ENCODE peak calls at places on chromosomes 7 and 10, in four cellular contexts. I is GM12878, D is HepG2, K is H1. T is an unnamed sample.

GRCh38 chr7:81285142-81285871 is 366.5 kb upstream of the SEMA3C start:
- DNase-seq in D (no peak), I (no peak), K (no peak), T (no peak)

GRCh38 chr10:103929396-103929921 is 11.5 kb upstream of the STN1 start:
- DNase-seq in D (no peak), I (no peak), K (no peak), T (no peak)

GRCh38 chr7:18496336-18496700 is 769 bp downstream of the HDAC9 start:
- DNase-seq in I (no peak), D (no peak), K (no peak), T (no peak)

GRCh38 chr7:90938371-90938770 is 325.9 kb upstream of the FZD1 start:
- DNase-seq in K (no peak), D (no peak), I (no peak), T (no peak)

GRCh38 chr10:121648078-121648477 is 49.8 kb upstream of the FGFR2 start:
- DNase-seq in D (no peak), K (no peak), I (no peak), T (no peak)

GRCh38 chr10:3806603-3807002 is 21.6 kb upstream of the KLF6 start:
- DNase-seq in K (no peak), I (no peak), D (peak; percentile 39), T (no peak)

GRCh38 chr10:118986815-118987790 is 42.4 kb upstream of the NANOS1 start:
- DNase-seq in I (peak; percentile 24), K (no peak), D (no peak), T (no peak)

GRCh38 chr10:107741976-107742375 is 577.5 kb upstream of the SORCS1 start:
- DNase-seq in K (no peak), D (no peak), I (no peak), T (no peak)

GRCh38 chr10:70232155-70232858 is 922 bp downstream of the PPA1 start:
- DNase-seq in D (peak; percentile 71), K (peak; percentile 52), I (no peak), T (peak; percentile 26)

GRCh38 chr7:38846280-38846679 is 62.7 kb downstream of the VPS41 start:
- DNase-seq in K (no peak), D (peak; percentile 12), I (no peak), T (no peak)

GRCh38 chr7:64747802-64748201 is 46.4 kb upstream of the ZNF138 start:
- DNase-seq in D (no peak), K (no peak), I (no peak), T (no peak)

GRCh38 chr10:129048513-129048912 is 418.5 kb upstream of the MGMT start:
- DNase-seq in K (no peak), D (no peak), I (no peak), T (no peak)

GRCh38 chr7:149144996-149145850 is 2.0 kb upstream of the ZNF398 start:
- DNase-seq in D (no peak), K (no peak), I (no peak), T (peak; percentile 4)

GRCh38 chr10:96133135-96133534 is 3.0 kb downstream of the ZNF518A start:
- DNase-seq in D (no peak), K (no peak), I (no peak), T (no peak)

GRCh38 chr10:84397735-84398144 is 69.4 kb downstream of the CCSER2 start:
- DNase-seq in I (no peak), K (no peak), D (no peak), T (no peak)

GRCh38 chr7:149027055-149027454 is 1.2 kb downstream of the PDIA4 start:
- DNase-seq in K (no peak), I (no peak), D (no peak), T (no peak)

GRCh38 chr7:75938921-75939320 is 24.0 kb downstream of the POR start:
- DNase-seq in D (no peak), K (no peak), I (no peak), T (no peak)

GRCh38 chr10:11017575-11018425 is at the start of gene CELF2:
- DNase-seq in I (no peak), D (no peak), K (peak; percentile 87), T (peak; percentile 55)

GRCh38 chr10:112775892-112776679 is 174.0 kb upstream of the TCF7L2 start:
- DNase-seq in D (peak; percentile 23), I (no peak), K (no peak), T (no peak)

GRCh38 chr7:70299447-70299807 is 701.2 kb downstream of the AUTS2 start:
- DNase-seq in I (no peak), D (no peak), K (no peak), T (no peak)

GRCh38 chr10:125811251-125811650 is 11.8 kb downstream of the UROS start:
- DNase-seq in K (no peak), D (no peak), I (no peak), T (peak; percentile 9)

GRCh38 chr7:25862254-25862992 is 289.6 kb upstream of the NFE2L3 start:
- DNase-seq in I (peak; percentile 95), K (peak; percentile 99), D (peak; percentile 56), T (peak; percentile 94)

GRCh38 chr7:142776206-142776844 is 5.6 kb downstream of the PRSS2 start:
- DNase-seq in D (no peak), K (no peak), I (no peak), T (no peak)

GRCh38 chr7:158109364-158110033 is 478.1 kb downstream of the PTPRN2 start:
- DNase-seq in K (peak; percentile 22), I (no peak), D (no peak), T (no peak)

GRCh38 chr10:11838298-11838852 is 15.2 kb downstream of the PROSER2 start:
- DNase-seq in I (no peak), D (no peak), K (no peak), T (no peak)

GRCh38 chr10:114825513-114826253 is 4.1 kb downstream of the FHIP2A start:
- DNase-seq in K (no peak), I (peak; percentile 55), D (no peak), T (no peak)

GRCh38 chr7:30472771-30473392 is 5.7 kb downstream of the NOD1 start:
- DNase-seq in I (no peak), D (no peak), K (peak; percentile 4), T (no peak)

GRCh38 chr7:133781481-133782090 is 345.6 kb upstream of the LRGUK start:
- DNase-seq in D (no peak), I (no peak), K (no peak), T (no peak)

GRCh38 chr10:18683427-18683826 is 24.2 kb downstream of the ARL5B start:
- DNase-seq in D (no peak), I (no peak), K (no peak), T (no peak)

GRCh38 chr10:24446739-24447138 is 237.8 kb downstream of the KIAA1217 start:
- DNase-seq in D (no peak), K (no peak), I (no peak), T (no peak)

GRCh38 chr10:116168745-116169144 is 104.3 kb downstream of the GFRA1 start:
- DNase-seq in K (no peak), D (no peak), I (no peak), T (no peak)

GRCh38 chr10:69800109-69800508 is 1.6 kb upstream of the COL13A1 start:
- DNase-seq in I (no peak), D (peak; percentile 65), K (peak; percentile 74), T (peak; percentile 72)

GRCh38 chr7:6359742-6360141 is 87.3 kb upstream of the CYTH3 start:
- DNase-seq in D (no peak), K (no peak), I (no peak), T (no peak)

GRCh38 chr7:2523461-2523905 is 3.9 kb downstream of the LFNG start:
- DNase-seq in D (no peak), I (no peak), K (peak; percentile 83), T (no peak)

GRCh38 chr10:29295813-29296212 is 6.9 kb downstream of the LYZL1 start:
- DNase-seq in D (no peak), K (no peak), I (no peak), T (no peak)

GRCh38 chr10:100780324-100780723 is 34.9 kb downstream of the PAX2 start:
- DNase-seq in K (no peak), D (no peak), I (no peak), T (no peak)

DNA sequence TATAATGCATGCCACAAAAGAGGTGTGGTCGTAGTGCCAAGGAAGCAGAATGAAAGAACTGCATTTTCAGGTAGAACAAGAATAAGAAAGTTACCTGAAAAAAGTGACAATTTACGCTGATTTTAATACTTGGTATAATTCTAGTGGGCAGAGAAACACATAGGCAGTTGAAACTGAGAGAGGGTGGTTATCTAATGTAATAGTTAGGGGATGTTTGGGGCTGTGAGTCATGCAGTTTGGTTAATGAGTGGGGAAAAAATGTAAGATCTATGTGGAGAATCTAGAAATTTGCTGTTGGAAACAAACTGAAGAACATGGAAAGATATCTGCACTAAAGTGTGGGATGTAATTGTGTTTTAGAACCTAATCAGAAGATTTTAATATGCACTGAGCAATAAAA is 33.7 kb downstream of the ZNF37A start:
- DNase-seq in D (no peak), I (no peak), K (no peak), T (no peak)
- TF ChIP-seq SUZ12 in D (no peak), I (no peak), K (no peak), T (no peak)

GRCh38 chr7:47783456-47784240 is 164.6 kb downstream of the PKD1L1 start:
- DNase-seq in I (no peak), D (peak; percentile 61), K (no peak), T (no peak)
- TF ChIP-seq SP1 in I (no peak), D (no peak), K (no peak), T (no peak)

DNA sequence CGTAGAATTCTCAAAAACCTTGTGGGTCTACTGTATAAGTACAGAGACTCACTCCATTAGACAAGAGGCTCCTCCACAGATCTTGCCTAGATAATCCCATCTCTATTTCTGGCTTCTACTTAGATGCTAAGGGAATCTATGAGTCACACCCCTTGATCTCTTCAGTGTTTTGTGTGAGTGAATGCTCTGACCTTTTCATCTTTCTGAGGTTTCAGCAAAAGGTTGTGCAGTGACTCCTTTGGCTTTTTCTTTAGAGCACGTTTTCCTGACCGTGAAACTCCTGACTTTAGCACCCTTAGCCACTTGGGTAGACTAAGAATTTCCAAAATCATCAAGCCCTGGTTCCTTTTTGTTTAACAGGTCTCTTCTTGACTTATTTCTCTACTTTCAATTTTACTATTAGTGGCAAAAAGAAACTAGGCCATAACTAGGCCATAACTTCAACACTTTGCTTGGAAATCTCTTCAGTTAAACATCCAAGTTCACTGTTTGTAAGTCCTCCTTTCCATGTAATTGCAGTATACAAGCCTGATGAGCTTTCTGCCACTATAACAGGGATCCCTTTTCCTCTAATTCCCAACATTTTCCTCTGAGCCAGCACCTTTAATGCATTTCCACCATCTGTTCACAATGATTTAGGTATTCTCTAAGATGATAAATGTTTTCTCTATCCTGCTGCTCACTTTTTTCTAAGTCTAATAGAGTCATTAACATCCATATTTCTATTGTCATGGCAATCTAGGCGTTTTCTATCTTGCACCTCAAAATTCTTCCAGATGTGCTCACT is 19.4 kb downstream of the COPG2 start:
- DNase-seq in K (no peak), D (no peak), I (peak; percentile 63), T (no peak)
- TF ChIP-seq SUZ12 in K (no peak), D (no peak), I (no peak), T (no peak)

DNA sequence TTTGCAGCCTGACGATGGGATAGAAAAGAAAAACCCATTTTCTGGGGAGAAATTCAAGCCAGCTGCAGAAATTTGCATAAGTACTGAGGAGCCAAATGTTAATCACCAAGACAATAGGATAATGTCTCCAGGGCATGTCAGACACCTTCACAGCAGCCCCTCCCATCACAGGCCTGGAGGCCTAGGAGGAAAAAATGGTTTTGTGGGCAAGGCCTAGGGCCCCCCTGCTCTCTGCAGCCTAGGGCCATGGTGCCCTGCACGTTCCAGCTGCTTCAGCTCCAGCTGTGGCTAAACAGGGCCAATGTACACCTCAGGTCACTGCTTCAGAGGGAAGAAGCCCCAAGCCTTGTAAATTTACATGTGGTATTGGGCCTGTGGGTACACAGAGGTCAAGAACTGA is 158.2 kb downstream of the VWC2 start:
- DNase-seq in K (no peak), I (no peak), D (no peak), T (no peak)
- TF ChIP-seq SP1 in K (no peak), I (no peak), D (no peak), T (no peak)

GRCh38 chr10:36170943-36171501 is 528.9 kb upstream of the FZD8 start:
- DNase-seq in D (no peak), K (no peak), I (no peak), T (no peak)
- TF ChIP-seq SUZ12 in D (no peak), K (no peak), I (no peak), T (no peak)